ENCODE peak calls at places on chromosomes 2 and 18, in eight cellular contexts. One of them, this sample, is unnamed.
A peak's percentile ranks its signal among the peaks of the same experiment; 100 is the strongest.

GRCh38 chr18:48815182-48815520 is 135.6 kb downstream of the SMAD7 start:
- DNase-seq in MCF 10A: no peak
- DNase-seq in BE2C: no peak
- DNase-seq in neural crest cell: no peak
- DNase-seq in omental fat pad: no peak
- DNase-seq in GM12865: no peak
- DNase-seq in MM.1S: no peak
- DNase-seq in OCI-LY7: no peak
- DNase-seq in this sample: no peak

GRCh38 chr18:688322-688721 is 24.1 kb downstream of the ENOSF1 start:
- DNase-seq in neural crest cell: no peak
- DNase-seq in GM12865: no peak
- DNase-seq in MM.1S: no peak
- DNase-seq in BE2C: no peak
- DNase-seq in MCF 10A: no peak
- DNase-seq in omental fat pad: no peak
- DNase-seq in OCI-LY7: no peak
- DNase-seq in this sample: no peak

GRCh38 chr2:11802782-11803191 is 56.4 kb downstream of the LPIN1 start:
- DNase-seq in BE2C: peak; percentile 85
- DNase-seq in MCF 10A: no peak
- DNase-seq in omental fat pad: no peak
- DNase-seq in GM12865: no peak
- DNase-seq in OCI-LY7: no peak
- DNase-seq in MM.1S: no peak
- DNase-seq in neural crest cell: no peak
- DNase-seq in this sample: no peak

GRCh38 chr2:20614201-20615045 is 36.5 kb downstream of the HS1BP3 start:
- DNase-seq in neural crest cell: no peak
- DNase-seq in MM.1S: peak; percentile 55
- DNase-seq in BE2C: peak; percentile 2
- DNase-seq in MCF 10A: no peak
- DNase-seq in OCI-LY7: peak; percentile 23
- DNase-seq in omental fat pad: no peak
- DNase-seq in GM12865: no peak
- DNase-seq in this sample: no peak

GRCh38 chr2:118882693-118883336 is 35.4 kb upstream of the EN1 start:
- DNase-seq in MM.1S: peak; percentile 83
- DNase-seq in BE2C: peak; percentile 39
- DNase-seq in GM12865: peak; percentile 68
- DNase-seq in MCF 10A: peak; percentile 74
- DNase-seq in omental fat pad: no peak
- DNase-seq in OCI-LY7: peak; percentile 82
- DNase-seq in neural crest cell: peak; percentile 55
- DNase-seq in this sample: no peak

GRCh38 chr2:165898381-165898780 is 55.2 kb downstream of the TTC21B start:
- DNase-seq in omental fat pad: no peak
- DNase-seq in OCI-LY7: no peak
- DNase-seq in MM.1S: no peak
- DNase-seq in BE2C: no peak
- DNase-seq in GM12865: no peak
- DNase-seq in neural crest cell: no peak
- DNase-seq in MCF 10A: peak; percentile 92
- DNase-seq in this sample: no peak

GRCh38 chr18:34913837-34914755 is 127.1 kb upstream of the MAPRE2 start:
- DNase-seq in GM12865: no peak
- DNase-seq in OCI-LY7: no peak
- DNase-seq in omental fat pad: no peak
- DNase-seq in BE2C: no peak
- DNase-seq in neural crest cell: no peak
- DNase-seq in MCF 10A: peak; percentile 13
- DNase-seq in MM.1S: no peak
- DNase-seq in this sample: no peak

GRCh38 chr18:30487962-30488361 is 554.6 kb downstream of the DSC3 start:
- DNase-seq in BE2C: no peak
- DNase-seq in omental fat pad: no peak
- DNase-seq in MM.1S: no peak
- DNase-seq in MCF 10A: peak; percentile 21
- DNase-seq in neural crest cell: no peak
- DNase-seq in GM12865: no peak
- DNase-seq in OCI-LY7: no peak
- DNase-seq in this sample: no peak

GRCh38 chr2:20666114-20666363 is 905 bp upstream of the GDF7 start:
- DNase-seq in neural crest cell: no peak
- DNase-seq in omental fat pad: no peak
- DNase-seq in OCI-LY7: no peak
- DNase-seq in GM12865: no peak
- DNase-seq in MCF 10A: no peak
- DNase-seq in MM.1S: no peak
- DNase-seq in BE2C: no peak
- DNase-seq in this sample: no peak

GRCh38 chr18:21111351-21112139 is at the start of gene ROCK1:
- DNase-seq in neural crest cell: peak; percentile 98
- DNase-seq in BE2C: peak; percentile 95
- DNase-seq in MM.1S: peak; percentile 96
- DNase-seq in GM12865: peak; percentile 98
- DNase-seq in OCI-LY7: peak; percentile 95
- DNase-seq in omental fat pad: peak; percentile 86
- DNase-seq in MCF 10A: peak; percentile 94
- DNase-seq in this sample: peak; percentile 99

GRCh38 chr18:76518543-76519155 is 23.6 kb upstream of the ZNF516 start:
- DNase-seq in GM12865: peak; percentile 42
- DNase-seq in OCI-LY7: no peak
- DNase-seq in neural crest cell: peak; percentile 49
- DNase-seq in MCF 10A: no peak
- DNase-seq in BE2C: no peak
- DNase-seq in omental fat pad: no peak
- DNase-seq in MM.1S: no peak
- DNase-seq in this sample: peak; percentile 66

GRCh38 chr2:229586746-229587705 is 127.3 kb downstream of the DNER start:
- DNase-seq in neural crest cell: peak; percentile 75
- DNase-seq in OCI-LY7: peak; percentile 10
- DNase-seq in MM.1S: peak; percentile 43
- DNase-seq in GM12865: peak; percentile 50
- DNase-seq in BE2C: peak; percentile 64
- DNase-seq in omental fat pad: peak; percentile 63
- DNase-seq in MCF 10A: peak; percentile 94
- DNase-seq in this sample: peak; percentile 60

GRCh38 chr2:151217343-151217742 is 44.3 kb downstream of the RBM43 start:
- DNase-seq in BE2C: no peak
- DNase-seq in GM12865: no peak
- DNase-seq in MM.1S: no peak
- DNase-seq in MCF 10A: no peak
- DNase-seq in neural crest cell: no peak
- DNase-seq in OCI-LY7: no peak
- DNase-seq in omental fat pad: no peak
- DNase-seq in this sample: no peak

GRCh38 chr18:73043231-73044000 is 175.6 kb upstream of the NETO1 start:
- DNase-seq in BE2C: peak; percentile 5
- DNase-seq in MCF 10A: no peak
- DNase-seq in OCI-LY7: no peak
- DNase-seq in MM.1S: no peak
- DNase-seq in GM12865: no peak
- DNase-seq in omental fat pad: no peak
- DNase-seq in neural crest cell: no peak
- DNase-seq in this sample: no peak

GRCh38 chr2:219497495-219498279 is 1.0 kb upstream of the GMPPA start:
- DNase-seq in MM.1S: no peak
- DNase-seq in MCF 10A: peak; percentile 75
- DNase-seq in GM12865: peak; percentile 64
- DNase-seq in BE2C: peak; percentile 80
- DNase-seq in omental fat pad: peak; percentile 70
- DNase-seq in neural crest cell: peak; percentile 60
- DNase-seq in OCI-LY7: no peak
- DNase-seq in this sample: no peak

GRCh38 chr18:34223893-34224422 is 755 bp downstream of the NOL4 start:
- DNase-seq in BE2C: no peak
- DNase-seq in omental fat pad: no peak
- DNase-seq in MCF 10A: no peak
- DNase-seq in GM12865: peak; percentile 26
- DNase-seq in MM.1S: no peak
- DNase-seq in neural crest cell: no peak
- DNase-seq in OCI-LY7: no peak
- DNase-seq in this sample: no peak

GRCh38 chr2:189086710-189087109 is 92.9 kb downstream of the COL5A2 start:
- DNase-seq in omental fat pad: no peak
- DNase-seq in BE2C: no peak
- DNase-seq in GM12865: no peak
- DNase-seq in MCF 10A: peak; percentile 13
- DNase-seq in neural crest cell: no peak
- DNase-seq in OCI-LY7: no peak
- DNase-seq in MM.1S: no peak
- DNase-seq in this sample: no peak

GRCh38 chr2:29777164-29777563 is 144.2 kb downstream of the ALK start:
- DNase-seq in GM12865: no peak
- DNase-seq in neural crest cell: no peak
- DNase-seq in MCF 10A: peak; percentile 4
- DNase-seq in omental fat pad: no peak
- DNase-seq in BE2C: no peak
- DNase-seq in MM.1S: no peak
- DNase-seq in OCI-LY7: no peak
- DNase-seq in this sample: no peak

GRCh38 chr2:109435866-109436634 is 177.7 kb downstream of the SEPTIN10 start:
- DNase-seq in GM12865: no peak
- DNase-seq in neural crest cell: no peak
- DNase-seq in BE2C: no peak
- DNase-seq in omental fat pad: no peak
- DNase-seq in OCI-LY7: no peak
- DNase-seq in MM.1S: no peak
- DNase-seq in MCF 10A: no peak
- DNase-seq in this sample: no peak

GRCh38 chr2:206112108-206112507 is 26.1 kb upstream of the INO80D start:
- DNase-seq in BE2C: no peak
- DNase-seq in MM.1S: no peak
- DNase-seq in OCI-LY7: no peak
- DNase-seq in neural crest cell: no peak
- DNase-seq in GM12865: no peak
- DNase-seq in MCF 10A: no peak
- DNase-seq in omental fat pad: no peak
- DNase-seq in this sample: no peak
- TF ChIP-seq CTCF in BE2C: no peak
- TF ChIP-seq CTCF in MM.1S: no peak
- TF ChIP-seq CTCF in OCI-LY7: no peak
- TF ChIP-seq CTCF in neural crest cell: no peak
- TF ChIP-seq CTCF in GM12865: no peak
- TF ChIP-seq CTCF in MCF 10A: no peak
- TF ChIP-seq CTCF in omental fat pad: no peak
- TF ChIP-seq CTCF in this sample: no peak

GRCh38 chr2:44796771-44797170 is 144.7 kb upstream of the SIX3 start:
- DNase-seq in BE2C: no peak
- DNase-seq in omental fat pad: no peak
- DNase-seq in GM12865: no peak
- DNase-seq in OCI-LY7: no peak
- DNase-seq in MM.1S: no peak
- DNase-seq in neural crest cell: no peak
- DNase-seq in MCF 10A: no peak
- DNase-seq in this sample: no peak
- TF ChIP-seq CTCF in BE2C: no peak
- TF ChIP-seq CTCF in omental fat pad: no peak
- TF ChIP-seq CTCF in GM12865: no peak
- TF ChIP-seq CTCF in OCI-LY7: no peak
- TF ChIP-seq CTCF in MM.1S: no peak
- TF ChIP-seq CTCF in neural crest cell: no peak
- TF ChIP-seq CTCF in MCF 10A: no peak
- TF ChIP-seq CTCF in this sample: no peak

GRCh38 chr18:75068682-75069435 is 140.1 kb downstream of the PTGR3 start:
- DNase-seq in GM12865: no peak
- DNase-seq in neural crest cell: no peak
- DNase-seq in OCI-LY7: no peak
- DNase-seq in omental fat pad: no peak
- DNase-seq in MM.1S: no peak
- DNase-seq in BE2C: no peak
- DNase-seq in MCF 10A: no peak
- DNase-seq in this sample: no peak

GRCh38 chr18:75066223-75066622 is 142.7 kb downstream of the PTGR3 start:
- DNase-seq in MM.1S: no peak
- DNase-seq in omental fat pad: no peak
- DNase-seq in OCI-LY7: no peak
- DNase-seq in BE2C: no peak
- DNase-seq in neural crest cell: no peak
- DNase-seq in GM12865: no peak
- DNase-seq in MCF 10A: no peak
- DNase-seq in this sample: no peak

GRCh38 chr18:75065251-75066000 is 143.5 kb downstream of the PTGR3 start:
- DNase-seq in MM.1S: no peak
- DNase-seq in BE2C: no peak
- DNase-seq in omental fat pad: no peak
- DNase-seq in OCI-LY7: no peak
- DNase-seq in neural crest cell: no peak
- DNase-seq in GM12865: no peak
- DNase-seq in MCF 10A: no peak
- DNase-seq in this sample: no peak

GRCh38 chr18:75067996-75068645 is 140.8 kb downstream of the PTGR3 start:
- DNase-seq in OCI-LY7: no peak
- DNase-seq in omental fat pad: no peak
- DNase-seq in GM12865: no peak
- DNase-seq in neural crest cell: no peak
- DNase-seq in BE2C: no peak
- DNase-seq in MM.1S: no peak
- DNase-seq in MCF 10A: no peak
- DNase-seq in this sample: no peak

DNA sequence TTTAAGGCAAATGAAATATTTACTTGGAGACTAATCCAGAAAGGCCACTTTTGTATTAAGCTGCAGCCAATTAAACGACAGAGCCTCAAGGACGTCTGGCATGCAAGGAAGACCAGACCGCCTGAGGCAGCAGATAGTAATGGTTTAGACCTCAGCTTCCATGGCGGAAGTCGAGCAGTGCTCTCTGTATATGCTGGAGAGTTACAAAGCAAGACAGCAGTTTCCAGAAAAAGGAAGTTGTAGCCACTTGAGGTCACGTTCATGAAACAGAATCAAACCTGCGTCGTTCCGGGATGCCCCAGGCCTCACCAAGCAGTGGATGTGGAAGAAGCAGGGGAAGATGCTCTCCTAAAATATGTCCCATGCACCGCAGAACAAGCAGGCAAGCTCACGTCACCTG is 142.0 kb downstream of the PTGR3 start:
- DNase-seq in GM12865: no peak
- DNase-seq in omental fat pad: no peak
- DNase-seq in OCI-LY7: no peak
- DNase-seq in neural crest cell: no peak
- DNase-seq in MCF 10A: no peak
- DNase-seq in BE2C: no peak
- DNase-seq in MM.1S: no peak
- DNase-seq in this sample: no peak
- TF ChIP-seq CTCF in GM12865: no peak
- TF ChIP-seq CTCF in omental fat pad: no peak
- TF ChIP-seq CTCF in OCI-LY7: no peak
- TF ChIP-seq CTCF in neural crest cell: no peak
- TF ChIP-seq CTCF in MCF 10A: no peak
- TF ChIP-seq CTCF in BE2C: no peak
- TF ChIP-seq CTCF in MM.1S: no peak
- TF ChIP-seq CTCF in this sample: no peak

DNA sequence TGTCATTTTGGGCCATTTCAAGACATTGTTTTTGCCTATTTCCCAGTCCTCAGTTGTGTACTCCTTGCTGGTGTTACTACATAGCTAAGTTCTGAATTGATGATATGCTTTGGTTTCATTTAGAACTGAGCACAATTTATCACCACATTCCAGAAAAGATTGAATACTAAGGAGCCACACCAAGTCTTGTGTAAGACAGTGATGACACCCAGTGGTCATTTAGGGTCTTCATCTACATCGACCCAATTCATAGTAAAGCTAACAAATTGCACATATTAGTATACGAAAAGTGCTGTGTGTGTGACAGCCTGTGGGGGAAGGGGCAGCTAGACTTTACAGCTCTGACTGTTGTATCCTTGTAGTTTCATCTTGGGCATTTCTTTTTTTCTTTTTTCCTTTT is 10.9 kb upstream of the DLX2 start:
- DNase-seq in GM12865: peak; percentile 39
- DNase-seq in BE2C: no peak
- DNase-seq in neural crest cell: no peak
- DNase-seq in OCI-LY7: peak; percentile 54
- DNase-seq in MCF 10A: peak; percentile 44
- DNase-seq in omental fat pad: no peak
- DNase-seq in MM.1S: no peak
- DNase-seq in this sample: no peak
- TF ChIP-seq CTCF in GM12865: peak; percentile 26
- TF ChIP-seq CTCF in BE2C: peak; percentile 48
- TF ChIP-seq CTCF in neural crest cell: peak; percentile 63
- TF ChIP-seq CTCF in OCI-LY7: peak; percentile 77
- TF ChIP-seq CTCF in MCF 10A: no peak
- TF ChIP-seq CTCF in omental fat pad: no peak
- TF ChIP-seq CTCF in MM.1S: peak; percentile 27
- TF ChIP-seq CTCF in this sample: no peak